ENCODE peak calls at places on chromosomes 1 and 21, in eight cellular contexts. O is aorta; R is CD4-positive, alpha-beta T cell; B is neural crest cell; K is upper lobe of right lung; A is NCI-H1092; G is endothelial cell; S is effector memory CD4-positive, alpha-beta T cell. C is an unnamed sample.

GRCh38 chr1:162538815-162539431 is 22.6 kb upstream of the UAP1 start:
- DNase-seq in G (no peak), R (no peak), A (no peak), K (no peak), S (no peak), O (no peak), B (no peak), C (peak; percentile 14)

GRCh38 chr1:15953294-15953771 is 22.6 kb downstream of the ZBTB17 start:
- DNase-seq in S (no peak), G (no peak), R (no peak), O (no peak), K (no peak), A (no peak), B (no peak), C (no peak)

GRCh38 chr1:151981178-151981525 is 12.5 kb downstream of the S100A10 start:
- DNase-seq in B (no peak), O (no peak), A (no peak), S (no peak), R (no peak), G (no peak), K (no peak), C (peak; percentile 45)

GRCh38 chr1:156895408-156895874 is 1.9 kb downstream of the PEAR1 start:
- DNase-seq in G (no peak), B (no peak), A (no peak), K (no peak), R (no peak), O (no peak), S (no peak), C (no peak)

GRCh38 chr21:36753556-36753955 is 54.6 kb downstream of the SIM2 start:
- DNase-seq in O (no peak), S (no peak), A (no peak), B (no peak), R (no peak), K (no peak), G (no peak), C (no peak)

GRCh38 chr21:43740497-43741156 is 21.7 kb downstream of the PDXK start:
- DNase-seq in K (peak; percentile 78), A (peak; percentile 70), R (no peak), S (no peak), O (no peak), B (peak; percentile 32), G (peak; percentile 37), C (no peak)

GRCh38 chr21:35352066-35352770 is 303.1 kb upstream of the RUNX1 start:
- DNase-seq in S (no peak), G (no peak), R (no peak), K (no peak), B (no peak), A (no peak), O (no peak), C (no peak)

GRCh38 chr1:198674009-198674408 is 35.2 kb downstream of the PTPRC start:
- DNase-seq in O (no peak), R (no peak), K (no peak), G (no peak), B (no peak), A (no peak), S (no peak), C (no peak)

GRCh38 chr1:3902546-3902945 is 2.5 kb upstream of the C1orf174 start:
- DNase-seq in A (no peak), K (peak; percentile 13), R (no peak), O (peak; percentile 15), B (no peak), G (no peak), S (no peak), C (no peak)

GRCh38 chr1:83692524-83693336 is 306.2 kb downstream of the TTLL7 start:
- DNase-seq in R (no peak), G (peak; percentile 18), A (peak; percentile 25), O (no peak), B (peak; percentile 41), K (no peak), S (no peak), C (peak; percentile 78)

GRCh38 chr21:46394819-46395152 is 63.9 kb upstream of the DIP2A start:
- DNase-seq in G (no peak), A (peak; percentile 64), O (no peak), B (no peak), R (no peak), S (no peak), K (no peak), C (peak; percentile 65)

GRCh38 chr1:9444532-9444931 is 94.7 kb upstream of the SLC25A33 start:
- DNase-seq in S (no peak), A (no peak), G (no peak), K (no peak), O (no peak), B (no peak), R (no peak), C (no peak)

GRCh38 chr1:1629430-1630190 is 2.4 kb upstream of the MMP23B start:
- DNase-seq in O (peak; percentile 72), B (no peak), A (no peak), K (peak; percentile 78), S (peak; percentile 72), G (no peak), R (peak; percentile 65), C (no peak)

GRCh38 chr1:65827346-65827745 is 34.7 kb downstream of the PDE4B start:
- DNase-seq in K (no peak), G (no peak), B (no peak), O (no peak), A (no peak), S (no peak), R (no peak), C (no peak)

GRCh38 chr21:15943009-15943666 is 213.4 kb downstream of the USP25 start:
- DNase-seq in S (no peak), R (no peak), O (no peak), G (no peak), A (no peak), B (no peak), K (no peak), C (no peak)

GRCh38 chr1:211632808-211633522 is 42.5 kb downstream of the NEK2 start:
- DNase-seq in G (no peak), A (no peak), S (no peak), K (no peak), O (no peak), R (no peak), B (no peak), C (peak; percentile 43)

GRCh38 chr1:23354260-23354659 is 10.2 kb upstream of the HNRNPR start:
- DNase-seq in A (no peak), R (no peak), B (no peak), S (no peak), G (no peak), O (no peak), K (no peak), C (no peak)

GRCh38 chr1:236522937-236523703 is 662 bp upstream of the LGALS8 start:
- DNase-seq in A (no peak), R (no peak), S (no peak), O (peak; percentile 65), B (no peak), K (no peak), G (no peak), C (no peak)

GRCh38 chr1:223683586-223684487 is 18.3 kb upstream of the CAPN8 start:
- DNase-seq in S (peak; percentile 20), R (peak; percentile 46), O (no peak), A (peak; percentile 84), B (peak; percentile 69), G (peak; percentile 73), K (no peak), C (peak; percentile 63)